ENCODE peak calls at places on chromosomes 7 and 10, in nine cellular contexts. One of them, this sample, is unnamed. For H3K9me3, the result is how much of the 10 kb centered on the place peaks cover.

GRCh38 chr7:47472444-47473157 is 109.3 kb downstream of the TNS3 start:
- DNase-seq in tibial artery: peak
- DNase-seq in heart left ventricle: no peak
- DNase-seq in psoas muscle: no peak
- DNase-seq in SK-N-SH: no peak
- DNase-seq in ascending aorta: no peak
- DNase-seq in right atrium auricular region: no peak
- DNase-seq in esophagus squamous epithelium: no peak
- DNase-seq in Panc1: no peak
- DNase-seq in this sample: no peak

GRCh38 chr10:101575580-101576228 is 12.4 kb downstream of the POLL start:
- DNase-seq in tibial artery: no peak
- DNase-seq in heart left ventricle: no peak
- DNase-seq in psoas muscle: no peak
- DNase-seq in SK-N-SH: peak
- DNase-seq in ascending aorta: no peak
- DNase-seq in right atrium auricular region: no peak
- DNase-seq in esophagus squamous epithelium: no peak
- DNase-seq in Panc1: no peak
- DNase-seq in this sample: no peak

GRCh38 chr10:17981766-17982380 is 30.2 kb downstream of the SLC39A12 start:
- DNase-seq in tibial artery: no peak
- DNase-seq in heart left ventricle: no peak
- DNase-seq in psoas muscle: no peak
- DNase-seq in SK-N-SH: no peak
- DNase-seq in ascending aorta: no peak
- DNase-seq in right atrium auricular region: no peak
- DNase-seq in esophagus squamous epithelium: no peak
- DNase-seq in Panc1: no peak
- DNase-seq in this sample: peak

GRCh38 chr7:71077743-71078476 is 54.0 kb upstream of the GALNT17 start:
- DNase-seq in tibial artery: no peak
- DNase-seq in heart left ventricle: no peak
- DNase-seq in psoas muscle: no peak
- DNase-seq in SK-N-SH: no peak
- DNase-seq in ascending aorta: no peak
- DNase-seq in right atrium auricular region: no peak
- DNase-seq in esophagus squamous epithelium: no peak
- DNase-seq in Panc1: no peak
- DNase-seq in this sample: no peak

GRCh38 chr7:1679966-1680730 is 10.1 kb downstream of the ELFN1 start:
- DNase-seq in tibial artery: peak
- DNase-seq in heart left ventricle: no peak
- DNase-seq in psoas muscle: no peak
- DNase-seq in SK-N-SH: peak
- DNase-seq in ascending aorta: peak
- DNase-seq in right atrium auricular region: no peak
- DNase-seq in esophagus squamous epithelium: no peak
- DNase-seq in Panc1: no peak
- DNase-seq in this sample: no peak

GRCh38 chr10:71743099-71743838 is 23.7 kb upstream of the C10orf105 start:
- DNase-seq in tibial artery: no peak
- DNase-seq in heart left ventricle: no peak
- DNase-seq in psoas muscle: no peak
- DNase-seq in SK-N-SH: no peak
- DNase-seq in ascending aorta: no peak
- DNase-seq in right atrium auricular region: no peak
- DNase-seq in esophagus squamous epithelium: no peak
- DNase-seq in Panc1: no peak
- DNase-seq in this sample: no peak

GRCh38 chr7:85457911-85458310 is 271.1 kb upstream of the SEMA3D start:
- DNase-seq in tibial artery: no peak
- DNase-seq in heart left ventricle: no peak
- DNase-seq in psoas muscle: no peak
- DNase-seq in SK-N-SH: no peak
- DNase-seq in ascending aorta: no peak
- DNase-seq in right atrium auricular region: no peak
- DNase-seq in esophagus squamous epithelium: no peak
- DNase-seq in Panc1: no peak
- DNase-seq in this sample: no peak

GRCh38 chr7:43119371-43120069 is 7.1 kb downstream of the HECW1 start:
- DNase-seq in tibial artery: no peak
- DNase-seq in heart left ventricle: no peak
- DNase-seq in psoas muscle: no peak
- DNase-seq in SK-N-SH: no peak
- DNase-seq in ascending aorta: no peak
- DNase-seq in right atrium auricular region: no peak
- DNase-seq in esophagus squamous epithelium: no peak
- DNase-seq in Panc1: no peak
- DNase-seq in this sample: no peak

GRCh38 chr10:63887026-63887589 is 365.9 kb downstream of the REEP3 start:
- DNase-seq in tibial artery: no peak
- DNase-seq in heart left ventricle: no peak
- DNase-seq in psoas muscle: no peak
- DNase-seq in SK-N-SH: no peak
- DNase-seq in ascending aorta: no peak
- DNase-seq in right atrium auricular region: no peak
- DNase-seq in esophagus squamous epithelium: no peak
- DNase-seq in Panc1: no peak
- DNase-seq in this sample: no peak

GRCh38 chr10:30366351-30366750 is 17.3 kb upstream of the MTPAP start:
- DNase-seq in tibial artery: no peak
- DNase-seq in heart left ventricle: no peak
- DNase-seq in psoas muscle: no peak
- DNase-seq in SK-N-SH: no peak
- DNase-seq in ascending aorta: peak
- DNase-seq in right atrium auricular region: no peak
- DNase-seq in esophagus squamous epithelium: no peak
- DNase-seq in Panc1: no peak
- DNase-seq in this sample: no peak

GRCh38 chr7:118184392-118184899 is 482 bp downstream of the LSM8 start:
- DNase-seq in tibial artery: no peak
- DNase-seq in heart left ventricle: no peak
- DNase-seq in psoas muscle: no peak
- DNase-seq in SK-N-SH: peak
- DNase-seq in ascending aorta: no peak
- DNase-seq in right atrium auricular region: no peak
- DNase-seq in esophagus squamous epithelium: no peak
- DNase-seq in Panc1: no peak
- DNase-seq in this sample: no peak

GRCh38 chr10:19815478-19816419 is 483 bp upstream of the PLXDC2 start:
- DNase-seq in tibial artery: peak
- DNase-seq in heart left ventricle: peak
- DNase-seq in psoas muscle: peak
- DNase-seq in SK-N-SH: peak
- DNase-seq in ascending aorta: peak
- DNase-seq in right atrium auricular region: peak
- DNase-seq in esophagus squamous epithelium: no peak
- DNase-seq in Panc1: no peak
- DNase-seq in this sample: no peak

GRCh38 chr10:125157473-125157865 is 2.9 kb downstream of the CTBP2 start:
- DNase-seq in tibial artery: no peak
- DNase-seq in heart left ventricle: no peak
- DNase-seq in psoas muscle: no peak
- DNase-seq in SK-N-SH: no peak
- DNase-seq in ascending aorta: peak
- DNase-seq in right atrium auricular region: no peak
- DNase-seq in esophagus squamous epithelium: no peak
- DNase-seq in Panc1: no peak
- DNase-seq in this sample: no peak

GRCh38 chr7:78175744-78176143 is 377.2 kb downstream of the PHTF2 start:
- DNase-seq in tibial artery: no peak
- DNase-seq in heart left ventricle: no peak
- DNase-seq in psoas muscle: no peak
- DNase-seq in SK-N-SH: no peak
- DNase-seq in ascending aorta: no peak
- DNase-seq in right atrium auricular region: no peak
- DNase-seq in esophagus squamous epithelium: no peak
- DNase-seq in Panc1: no peak
- DNase-seq in this sample: no peak

GRCh38 chr10:111211241-111211640 is 134.4 kb downstream of the ADRA2A start:
- DNase-seq in tibial artery: no peak
- DNase-seq in heart left ventricle: no peak
- DNase-seq in psoas muscle: no peak
- DNase-seq in SK-N-SH: no peak
- DNase-seq in ascending aorta: no peak
- DNase-seq in right atrium auricular region: no peak
- DNase-seq in esophagus squamous epithelium: no peak
- DNase-seq in Panc1: no peak
- DNase-seq in this sample: peak

GRCh38 chr10:131955591-131956340 is 26.0 kb downstream of the BNIP3 start:
- DNase-seq in tibial artery: no peak
- DNase-seq in heart left ventricle: no peak
- DNase-seq in psoas muscle: no peak
- DNase-seq in SK-N-SH: no peak
- DNase-seq in ascending aorta: no peak
- DNase-seq in right atrium auricular region: no peak
- DNase-seq in esophagus squamous epithelium: no peak
- DNase-seq in Panc1: no peak
- DNase-seq in this sample: no peak

GRCh38 chr10:122224159-122224558 is 46.9 kb upstream of the BTBD16 start:
- DNase-seq in tibial artery: no peak
- DNase-seq in heart left ventricle: no peak
- DNase-seq in psoas muscle: no peak
- DNase-seq in SK-N-SH: no peak
- DNase-seq in ascending aorta: no peak
- DNase-seq in right atrium auricular region: no peak
- DNase-seq in esophagus squamous epithelium: no peak
- DNase-seq in Panc1: no peak
- DNase-seq in this sample: no peak

GRCh38 chr7:38410056-38410455 is 136.6 kb upstream of the TARP start:
- DNase-seq in tibial artery: no peak
- DNase-seq in heart left ventricle: no peak
- DNase-seq in psoas muscle: no peak
- DNase-seq in SK-N-SH: no peak
- DNase-seq in ascending aorta: no peak
- DNase-seq in right atrium auricular region: no peak
- DNase-seq in esophagus squamous epithelium: no peak
- DNase-seq in Panc1: no peak
- DNase-seq in this sample: no peak

GRCh38 chr10:97673736-97674525 is 13.1 kb downstream of the AVPI1 start:
- DNase-seq in tibial artery: no peak
- DNase-seq in heart left ventricle: no peak
- DNase-seq in psoas muscle: no peak
- DNase-seq in SK-N-SH: no peak
- DNase-seq in ascending aorta: no peak
- DNase-seq in right atrium auricular region: no peak
- DNase-seq in esophagus squamous epithelium: no peak
- DNase-seq in Panc1: no peak
- DNase-seq in this sample: peak

GRCh38 chr10:133135116-133135465 is 24.9 kb upstream of the KNDC1 start:
- DNase-seq in tibial artery: no peak
- DNase-seq in heart left ventricle: no peak
- DNase-seq in psoas muscle: no peak
- DNase-seq in SK-N-SH: no peak
- DNase-seq in ascending aorta: no peak
- DNase-seq in right atrium auricular region: no peak
- DNase-seq in esophagus squamous epithelium: no peak
- DNase-seq in Panc1: no peak
- DNase-seq in this sample: no peak

GRCh38 chr7:124959676-124960075 is 30.1 kb upstream of the POT1 start:
- DNase-seq in tibial artery: no peak
- DNase-seq in heart left ventricle: no peak
- DNase-seq in psoas muscle: no peak
- DNase-seq in SK-N-SH: no peak
- DNase-seq in ascending aorta: no peak
- DNase-seq in right atrium auricular region: no peak
- DNase-seq in esophagus squamous epithelium: no peak
- DNase-seq in Panc1: no peak
- DNase-seq in this sample: no peak

GRCh38 chr7:2633538-2634264 is 1.9 kb downstream of the TTYH3 start:
- DNase-seq in tibial artery: peak
- DNase-seq in heart left ventricle: peak
- DNase-seq in psoas muscle: peak
- DNase-seq in SK-N-SH: peak
- DNase-seq in ascending aorta: peak
- DNase-seq in right atrium auricular region: peak
- DNase-seq in esophagus squamous epithelium: no peak
- DNase-seq in Panc1: no peak
- DNase-seq in this sample: peak

GRCh38 chr10:27153855-27154198 is 357 bp downstream of the YME1L1 start:
- DNase-seq in tibial artery: no peak
- DNase-seq in heart left ventricle: no peak
- DNase-seq in psoas muscle: no peak
- DNase-seq in SK-N-SH: peak
- DNase-seq in ascending aorta: no peak
- DNase-seq in right atrium auricular region: no peak
- DNase-seq in esophagus squamous epithelium: no peak
- DNase-seq in Panc1: no peak
- DNase-seq in this sample: no peak
- H3K9me3 ChIP-seq in tibial artery: under half
- H3K9me3 ChIP-seq in heart left ventricle: under half
- H3K9me3 ChIP-seq in psoas muscle: under half
- H3K9me3 ChIP-seq in SK-N-SH: under half
- H3K9me3 ChIP-seq in ascending aorta: under half
- H3K9me3 ChIP-seq in right atrium auricular region: under half
- H3K9me3 ChIP-seq in esophagus squamous epithelium: under half
- H3K9me3 ChIP-seq in Panc1: under half
- H3K9me3 ChIP-seq in this sample: under half

GRCh38 chr7:149071641-149072437 is 18.7 kb downstream of the ZNF786 start:
- DNase-seq in tibial artery: no peak
- DNase-seq in heart left ventricle: peak
- DNase-seq in psoas muscle: peak
- DNase-seq in SK-N-SH: peak
- DNase-seq in ascending aorta: no peak
- DNase-seq in right atrium auricular region: no peak
- DNase-seq in esophagus squamous epithelium: no peak
- DNase-seq in Panc1: no peak
- DNase-seq in this sample: no peak
- TF ChIP-seq CTCF in tibial artery: no peak
- TF ChIP-seq CTCF in heart left ventricle: peak
- TF ChIP-seq CTCF in psoas muscle: no peak
- TF ChIP-seq CTCF in SK-N-SH: no peak
- TF ChIP-seq CTCF in ascending aorta: no peak
- TF ChIP-seq CTCF in right atrium auricular region: peak
- TF ChIP-seq CTCF in esophagus squamous epithelium: peak
- TF ChIP-seq CTCF in Panc1: peak
- TF ChIP-seq CTCF in this sample: no peak

DNA sequence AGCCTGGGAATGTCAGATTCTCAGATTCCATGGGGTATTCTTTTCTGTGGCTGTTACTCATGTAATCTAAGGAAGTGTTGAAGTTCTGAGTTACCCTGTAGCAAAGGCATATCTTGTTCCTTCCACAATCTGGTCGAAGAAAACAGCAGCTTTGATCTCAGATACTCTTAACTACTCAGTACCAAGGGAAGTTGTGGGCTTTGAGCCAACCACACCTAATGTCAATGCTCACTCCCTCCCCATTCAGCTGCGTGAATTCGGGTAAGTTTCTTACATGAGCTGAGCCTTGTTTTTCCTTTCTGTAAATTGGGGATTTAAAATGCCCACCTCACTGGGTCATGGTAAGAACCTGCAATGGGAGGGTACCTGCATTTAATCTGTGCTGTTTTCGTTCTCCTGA is 52.5 kb downstream of the PTPRN2 start:
- DNase-seq in tibial artery: no peak
- DNase-seq in heart left ventricle: no peak
- DNase-seq in psoas muscle: no peak
- DNase-seq in SK-N-SH: no peak
- DNase-seq in ascending aorta: no peak
- DNase-seq in right atrium auricular region: no peak
- DNase-seq in esophagus squamous epithelium: no peak
- DNase-seq in Panc1: no peak
- DNase-seq in this sample: no peak
- H3K9me3 ChIP-seq in tibial artery: under half
- H3K9me3 ChIP-seq in heart left ventricle: under half
- H3K9me3 ChIP-seq in psoas muscle: under half
- H3K9me3 ChIP-seq in SK-N-SH: under half
- H3K9me3 ChIP-seq in ascending aorta: under half
- H3K9me3 ChIP-seq in right atrium auricular region: under half
- H3K9me3 ChIP-seq in esophagus squamous epithelium: under half
- H3K9me3 ChIP-seq in Panc1: under half
- H3K9me3 ChIP-seq in this sample: under half

GRCh38 chr7:27302590-27302989 is 60.0 kb downstream of the EVX1 start:
- DNase-seq in tibial artery: no peak
- DNase-seq in heart left ventricle: no peak
- DNase-seq in psoas muscle: no peak
- DNase-seq in SK-N-SH: no peak
- DNase-seq in ascending aorta: no peak
- DNase-seq in right atrium auricular region: no peak
- DNase-seq in esophagus squamous epithelium: no peak
- DNase-seq in Panc1: no peak
- DNase-seq in this sample: no peak
- TF ChIP-seq CTCF in tibial artery: no peak
- TF ChIP-seq CTCF in heart left ventricle: no peak
- TF ChIP-seq CTCF in psoas muscle: no peak
- TF ChIP-seq CTCF in SK-N-SH: no peak
- TF ChIP-seq CTCF in ascending aorta: no peak
- TF ChIP-seq CTCF in right atrium auricular region: no peak
- TF ChIP-seq CTCF in esophagus squamous epithelium: peak
- TF ChIP-seq CTCF in Panc1: no peak
- TF ChIP-seq CTCF in this sample: no peak

This sample was measured in PC-9.